ENCODE peak calls at places on chromosomes 3 and 15, in seven cellular contexts. One of them, this sample, is unnamed.

GRCh38 chr3:123312331-123313265 is 110.9 kb downstream of the SEC22A start:
- DNase-seq in SK-N-SH: no peak
- DNase-seq in choroid plexus epithelial cell: peak
- DNase-seq in fibroblast of lung: no peak
- DNase-seq in neural progenitor cell: no peak
- DNase-seq in tibial artery: no peak
- DNase-seq in heart left ventricle: no peak
- DNase-seq in this sample: no peak

GRCh38 chr15:25691544-25692430 is 171.3 kb downstream of the ATP10A start:
- DNase-seq in SK-N-SH: no peak
- DNase-seq in choroid plexus epithelial cell: peak
- DNase-seq in fibroblast of lung: no peak
- DNase-seq in neural progenitor cell: peak
- DNase-seq in tibial artery: peak
- DNase-seq in heart left ventricle: no peak
- DNase-seq in this sample: no peak

GRCh38 chr3:15512173-15512572 is 9.3 kb downstream of the COLQ start:
- DNase-seq in SK-N-SH: no peak
- DNase-seq in choroid plexus epithelial cell: no peak
- DNase-seq in fibroblast of lung: peak
- DNase-seq in neural progenitor cell: peak
- DNase-seq in tibial artery: peak
- DNase-seq in heart left ventricle: peak
- DNase-seq in this sample: peak

GRCh38 chr3:47452460-47453215 is 23.1 kb downstream of the SCAP start:
- DNase-seq in SK-N-SH: no peak
- DNase-seq in choroid plexus epithelial cell: no peak
- DNase-seq in fibroblast of lung: no peak
- DNase-seq in neural progenitor cell: no peak
- DNase-seq in tibial artery: no peak
- DNase-seq in heart left ventricle: no peak
- DNase-seq in this sample: no peak

GRCh38 chr3:183253961-183254815 is 1.1 kb downstream of the B3GNT5 start:
- DNase-seq in SK-N-SH: peak
- DNase-seq in choroid plexus epithelial cell: no peak
- DNase-seq in fibroblast of lung: peak
- DNase-seq in neural progenitor cell: peak
- DNase-seq in tibial artery: peak
- DNase-seq in heart left ventricle: peak
- DNase-seq in this sample: no peak

GRCh38 chr3:143337387-143337786 is 217.8 kb downstream of the CHST2 start:
- DNase-seq in SK-N-SH: no peak
- DNase-seq in choroid plexus epithelial cell: no peak
- DNase-seq in fibroblast of lung: no peak
- DNase-seq in neural progenitor cell: no peak
- DNase-seq in tibial artery: no peak
- DNase-seq in heart left ventricle: no peak
- DNase-seq in this sample: no peak

GRCh38 chr3:195883160-195883559 is 25.2 kb downstream of the TNK2 start:
- DNase-seq in SK-N-SH: no peak
- DNase-seq in choroid plexus epithelial cell: no peak
- DNase-seq in fibroblast of lung: no peak
- DNase-seq in neural progenitor cell: no peak
- DNase-seq in tibial artery: no peak
- DNase-seq in heart left ventricle: no peak
- DNase-seq in this sample: no peak

GRCh38 chr15:57676578-57676977 is 29.9 kb upstream of the POLR2M start:
- DNase-seq in SK-N-SH: no peak
- DNase-seq in choroid plexus epithelial cell: no peak
- DNase-seq in fibroblast of lung: no peak
- DNase-seq in neural progenitor cell: no peak
- DNase-seq in tibial artery: no peak
- DNase-seq in heart left ventricle: no peak
- DNase-seq in this sample: no peak

GRCh38 chr15:34301058-34301457 is 36.5 kb downstream of the SLC12A6 start:
- DNase-seq in SK-N-SH: no peak
- DNase-seq in choroid plexus epithelial cell: no peak
- DNase-seq in fibroblast of lung: no peak
- DNase-seq in neural progenitor cell: no peak
- DNase-seq in tibial artery: no peak
- DNase-seq in heart left ventricle: no peak
- DNase-seq in this sample: no peak

GRCh38 chr15:34292591-34292990 is 45.0 kb downstream of the SLC12A6 start:
- DNase-seq in SK-N-SH: no peak
- DNase-seq in choroid plexus epithelial cell: no peak
- DNase-seq in fibroblast of lung: no peak
- DNase-seq in neural progenitor cell: no peak
- DNase-seq in tibial artery: no peak
- DNase-seq in heart left ventricle: no peak
- DNase-seq in this sample: no peak

GRCh38 chr15:34297059-34297458 is 40.5 kb downstream of the SLC12A6 start:
- DNase-seq in SK-N-SH: no peak
- DNase-seq in choroid plexus epithelial cell: no peak
- DNase-seq in fibroblast of lung: peak
- DNase-seq in neural progenitor cell: no peak
- DNase-seq in tibial artery: no peak
- DNase-seq in heart left ventricle: no peak
- DNase-seq in this sample: peak
- H3K4me3 ChIP-seq in SK-N-SH: no peak
- H3K4me3 ChIP-seq in choroid plexus epithelial cell: no peak
- H3K4me3 ChIP-seq in fibroblast of lung: no peak
- H3K4me3 ChIP-seq in neural progenitor cell: no peak
- H3K4me3 ChIP-seq in tibial artery: no peak
- H3K4me3 ChIP-seq in heart left ventricle: no peak
- H3K4me3 ChIP-seq in this sample: no peak

GRCh38 chr3:148975277-148975676 is 16.1 kb upstream of the GYG1 start:
- DNase-seq in SK-N-SH: no peak
- DNase-seq in choroid plexus epithelial cell: no peak
- DNase-seq in fibroblast of lung: no peak
- DNase-seq in neural progenitor cell: no peak
- DNase-seq in tibial artery: peak
- DNase-seq in heart left ventricle: peak
- DNase-seq in this sample: no peak
- TF ChIP-seq CTCF in SK-N-SH: no peak
- TF ChIP-seq CTCF in choroid plexus epithelial cell: no peak
- TF ChIP-seq CTCF in fibroblast of lung: no peak
- TF ChIP-seq CTCF in neural progenitor cell: no peak
- TF ChIP-seq CTCF in tibial artery: no peak
- TF ChIP-seq CTCF in heart left ventricle: no peak
- TF ChIP-seq CTCF in this sample: no peak

GRCh38 chr3:72745146-72745976 is 102.9 kb downstream of the SHQ1 start:
- DNase-seq in SK-N-SH: no peak
- DNase-seq in choroid plexus epithelial cell: peak
- DNase-seq in fibroblast of lung: peak
- DNase-seq in neural progenitor cell: peak
- DNase-seq in tibial artery: no peak
- DNase-seq in heart left ventricle: no peak
- DNase-seq in this sample: peak

GRCh38 chr3:72738752-72739520 is 109.3 kb downstream of the SHQ1 start:
- DNase-seq in SK-N-SH: peak
- DNase-seq in choroid plexus epithelial cell: peak
- DNase-seq in fibroblast of lung: peak
- DNase-seq in neural progenitor cell: peak
- DNase-seq in tibial artery: no peak
- DNase-seq in heart left ventricle: peak
- DNase-seq in this sample: peak

GRCh38 chr3:72744330-72744729 is 103.9 kb downstream of the SHQ1 start:
- DNase-seq in SK-N-SH: no peak
- DNase-seq in choroid plexus epithelial cell: no peak
- DNase-seq in fibroblast of lung: no peak
- DNase-seq in neural progenitor cell: no peak
- DNase-seq in tibial artery: no peak
- DNase-seq in heart left ventricle: no peak
- DNase-seq in this sample: no peak

DNA sequence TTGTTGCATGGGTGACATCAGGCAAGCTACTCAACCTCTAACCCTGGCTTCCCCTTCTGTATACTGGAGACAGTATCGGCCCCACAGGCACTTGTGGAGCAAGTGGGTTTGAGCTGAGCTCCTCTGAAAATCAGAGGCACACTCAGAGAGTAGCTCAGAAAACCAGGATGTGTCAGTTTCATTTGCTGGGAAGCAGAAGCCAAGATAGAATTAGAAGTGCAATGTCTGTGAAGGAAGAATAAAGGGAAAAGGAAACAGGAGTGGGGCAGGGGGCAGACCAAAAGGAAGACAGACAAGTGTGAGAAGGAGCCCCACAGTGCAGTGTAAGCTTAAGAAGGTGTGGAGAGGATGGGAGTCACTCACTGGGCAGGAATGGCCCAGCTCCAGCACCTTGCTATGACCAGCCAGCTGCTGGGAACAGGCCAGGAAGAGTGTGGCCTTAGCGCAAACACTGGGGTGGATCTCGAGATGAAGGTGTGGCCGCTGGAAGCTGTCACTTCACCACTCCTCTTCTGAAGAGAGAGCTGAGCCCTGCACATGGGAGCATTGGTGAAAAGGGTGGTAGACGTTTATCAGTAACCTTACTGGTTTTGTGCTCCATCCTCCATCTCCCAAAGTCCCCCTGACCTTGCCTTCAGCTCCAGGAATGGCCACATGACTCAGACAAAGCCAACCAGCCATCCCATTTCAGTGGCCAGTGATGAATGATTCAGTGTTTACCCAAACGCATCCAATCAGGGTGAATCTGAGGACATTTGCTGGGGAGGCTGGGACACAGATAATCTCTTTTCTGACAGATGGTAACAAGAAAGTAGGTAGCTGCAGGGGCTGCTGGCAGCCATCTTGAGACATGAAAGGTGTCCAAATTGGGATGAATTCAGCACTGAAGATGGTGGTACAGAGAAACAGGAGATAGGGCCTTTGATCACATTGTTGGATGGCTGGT is 108.5 kb downstream of the SHQ1 start:
- DNase-seq in SK-N-SH: no peak
- DNase-seq in choroid plexus epithelial cell: no peak
- DNase-seq in fibroblast of lung: no peak
- DNase-seq in neural progenitor cell: no peak
- DNase-seq in tibial artery: no peak
- DNase-seq in heart left ventricle: no peak
- DNase-seq in this sample: no peak
- H3K4me3 ChIP-seq in SK-N-SH: no peak
- H3K4me3 ChIP-seq in choroid plexus epithelial cell: no peak
- H3K4me3 ChIP-seq in fibroblast of lung: no peak
- H3K4me3 ChIP-seq in neural progenitor cell: peak
- H3K4me3 ChIP-seq in tibial artery: no peak
- H3K4me3 ChIP-seq in heart left ventricle: no peak
- H3K4me3 ChIP-seq in this sample: no peak

DNA sequence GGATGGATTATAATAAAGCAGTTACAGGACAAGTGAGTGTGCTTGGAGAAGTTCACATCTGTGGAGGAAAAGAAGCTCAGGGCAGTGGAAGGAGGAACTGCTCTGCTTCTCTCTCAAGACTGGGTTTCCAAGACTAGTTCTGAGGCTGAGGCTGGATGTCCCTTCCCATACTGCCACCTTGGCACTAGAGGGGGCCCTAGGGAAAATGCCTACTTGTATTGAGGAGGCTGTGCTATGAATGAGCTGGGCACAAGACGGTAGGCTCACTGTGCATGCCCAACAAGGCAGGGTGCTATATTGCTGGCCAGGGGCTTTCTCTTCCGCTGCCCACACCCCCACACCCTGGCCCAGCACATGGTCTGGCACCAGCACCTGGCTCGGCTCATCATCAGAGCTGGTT is 65.2 kb downstream of the SLCO2A1 start:
- DNase-seq in SK-N-SH: no peak
- DNase-seq in choroid plexus epithelial cell: no peak
- DNase-seq in fibroblast of lung: no peak
- DNase-seq in neural progenitor cell: no peak
- DNase-seq in tibial artery: no peak
- DNase-seq in heart left ventricle: no peak
- DNase-seq in this sample: no peak
- TF ChIP-seq CTCF in SK-N-SH: no peak
- TF ChIP-seq CTCF in choroid plexus epithelial cell: peak
- TF ChIP-seq CTCF in fibroblast of lung: no peak
- TF ChIP-seq CTCF in neural progenitor cell: peak
- TF ChIP-seq CTCF in tibial artery: no peak
- TF ChIP-seq CTCF in heart left ventricle: no peak
- TF ChIP-seq CTCF in this sample: peak

DNA sequence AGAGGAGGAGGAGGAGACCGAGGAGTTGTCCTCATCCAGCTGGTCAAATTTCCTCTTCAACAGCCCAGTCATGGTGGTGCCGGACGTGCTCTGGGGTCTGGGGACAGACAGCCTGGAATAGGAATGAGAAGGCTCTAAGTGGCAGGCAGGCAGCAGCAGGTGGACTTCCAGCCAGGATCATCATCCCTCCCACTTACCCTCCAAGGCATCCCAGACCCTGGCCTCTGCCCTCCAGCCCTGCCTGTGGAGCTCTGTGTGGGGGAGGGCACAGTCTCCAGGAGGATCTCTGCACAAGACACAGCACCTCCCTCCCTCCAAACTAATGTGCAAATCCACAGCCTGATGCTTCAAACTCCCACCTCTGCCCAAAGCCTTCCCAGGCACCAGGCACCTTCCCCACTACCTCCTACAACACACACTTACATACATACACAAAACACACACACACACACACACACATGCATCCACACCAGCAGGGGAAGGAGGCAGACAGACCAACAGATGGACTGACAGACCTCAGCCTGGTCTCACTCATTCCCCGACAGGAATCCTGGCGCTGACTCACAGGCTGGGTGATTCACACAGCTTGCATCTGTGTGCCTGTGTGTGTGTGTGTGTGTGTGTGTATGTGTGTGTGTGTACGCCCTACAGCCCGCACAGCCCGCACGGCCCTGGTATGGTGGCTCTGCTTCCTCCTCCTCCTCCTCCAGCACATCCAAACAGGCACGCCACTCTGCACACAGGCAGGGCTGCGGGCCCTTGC is 6.6 kb downstream of the CSRNP1 start:
- DNase-seq in SK-N-SH: peak
- DNase-seq in choroid plexus epithelial cell: peak
- DNase-seq in fibroblast of lung: peak
- DNase-seq in neural progenitor cell: no peak
- DNase-seq in tibial artery: peak
- DNase-seq in heart left ventricle: peak
- DNase-seq in this sample: peak
- H3K4me3 ChIP-seq in SK-N-SH: no peak
- H3K4me3 ChIP-seq in choroid plexus epithelial cell: peak
- H3K4me3 ChIP-seq in fibroblast of lung: no peak
- H3K4me3 ChIP-seq in neural progenitor cell: no peak
- H3K4me3 ChIP-seq in tibial artery: peak
- H3K4me3 ChIP-seq in heart left ventricle: peak
- H3K4me3 ChIP-seq in this sample: peak

GRCh38 chr3:111924283-111924682 is 54.5 kb upstream of the ABHD10 start:
- DNase-seq in SK-N-SH: no peak
- DNase-seq in choroid plexus epithelial cell: no peak
- DNase-seq in fibroblast of lung: no peak
- DNase-seq in neural progenitor cell: no peak
- DNase-seq in tibial artery: peak
- DNase-seq in heart left ventricle: peak
- DNase-seq in this sample: no peak

GRCh38 chr3:111923821-111924220 is 55.0 kb upstream of the ABHD10 start:
- DNase-seq in SK-N-SH: no peak
- DNase-seq in choroid plexus epithelial cell: no peak
- DNase-seq in fibroblast of lung: no peak
- DNase-seq in neural progenitor cell: no peak
- DNase-seq in tibial artery: no peak
- DNase-seq in heart left ventricle: no peak
- DNase-seq in this sample: no peak

GRCh38 chr3:111926266-111926676 is 52.6 kb upstream of the ABHD10 start:
- DNase-seq in SK-N-SH: no peak
- DNase-seq in choroid plexus epithelial cell: no peak
- DNase-seq in fibroblast of lung: no peak
- DNase-seq in neural progenitor cell: peak
- DNase-seq in tibial artery: no peak
- DNase-seq in heart left ventricle: no peak
- DNase-seq in this sample: peak

GRCh38 chr3:111919370-111920065 is 59.3 kb upstream of the ABHD10 start:
- DNase-seq in SK-N-SH: no peak
- DNase-seq in choroid plexus epithelial cell: no peak
- DNase-seq in fibroblast of lung: no peak
- DNase-seq in neural progenitor cell: no peak
- DNase-seq in tibial artery: no peak
- DNase-seq in heart left ventricle: no peak
- DNase-seq in this sample: no peak

GRCh38 chr3:111923095-111923771 is 55.6 kb upstream of the ABHD10 start:
- DNase-seq in SK-N-SH: no peak
- DNase-seq in choroid plexus epithelial cell: no peak
- DNase-seq in fibroblast of lung: peak
- DNase-seq in neural progenitor cell: no peak
- DNase-seq in tibial artery: no peak
- DNase-seq in heart left ventricle: no peak
- DNase-seq in this sample: no peak
- TF ChIP-seq CTCF in SK-N-SH: no peak
- TF ChIP-seq CTCF in choroid plexus epithelial cell: no peak
- TF ChIP-seq CTCF in fibroblast of lung: no peak
- TF ChIP-seq CTCF in neural progenitor cell: no peak
- TF ChIP-seq CTCF in tibial artery: no peak
- TF ChIP-seq CTCF in heart left ventricle: no peak
- TF ChIP-seq CTCF in this sample: no peak